ENCODE peak calls at places on chromosomes 16 and 17, in six cellular contexts. One of them, this sample, is unnamed.

GRCh38 chr17:74742978-74743545 is 5.4 kb upstream of the NHERF1 start:
- DNase-seq in HCT116: no peak
- DNase-seq in GM12878: no peak
- DNase-seq in K562: no peak
- DNase-seq in H1: no peak
- DNase-seq in SK-N-SH: no peak
- DNase-seq in this sample: no peak

GRCh38 chr16:23365602-23366240 is 63.6 kb downstream of the SCNN1B start:
- DNase-seq in H1: no peak
- DNase-seq in SK-N-SH: no peak
- DNase-seq in HCT116: no peak
- DNase-seq in GM12878: peak; percentile 25
- DNase-seq in K562: no peak
- DNase-seq in this sample: no peak

GRCh38 chr16:525520-526180 is 1.9 kb upstream of the CAPN15 start:
- DNase-seq in K562: no peak
- DNase-seq in SK-N-SH: no peak
- DNase-seq in H1: no peak
- DNase-seq in HCT116: peak; percentile 57
- DNase-seq in GM12878: peak; percentile 62
- DNase-seq in this sample: peak; percentile 81

GRCh38 chr16:67641779-67642708 is 2.9 kb upstream of the CARMIL2 start:
- DNase-seq in GM12878: no peak
- DNase-seq in HCT116: no peak
- DNase-seq in SK-N-SH: no peak
- DNase-seq in K562: no peak
- DNase-seq in H1: no peak
- DNase-seq in this sample: no peak

GRCh38 chr16:59878479-59878878 is 1144.4 kb upstream of the GOT2 start:
- DNase-seq in SK-N-SH: no peak
- DNase-seq in K562: no peak
- DNase-seq in GM12878: no peak
- DNase-seq in H1: no peak
- DNase-seq in HCT116: no peak
- DNase-seq in this sample: peak; percentile 2

GRCh38 chr16:8760021-8760420 is 37.4 kb downstream of the TMEM186 start:
- DNase-seq in K562: no peak
- DNase-seq in GM12878: no peak
- DNase-seq in HCT116: no peak
- DNase-seq in SK-N-SH: no peak
- DNase-seq in H1: no peak
- DNase-seq in this sample: no peak

GRCh38 chr17:6626616-6627015 is 13.9 kb downstream of the KIAA0753 start:
- DNase-seq in HCT116: no peak
- DNase-seq in SK-N-SH: no peak
- DNase-seq in H1: no peak
- DNase-seq in GM12878: no peak
- DNase-seq in K562: no peak
- DNase-seq in this sample: no peak

GRCh38 chr17:40317345-40317873 is 8.4 kb downstream of the RARA start:
- DNase-seq in H1: peak; percentile 85
- DNase-seq in K562: peak; percentile 68
- DNase-seq in SK-N-SH: peak; percentile 68
- DNase-seq in GM12878: no peak
- DNase-seq in HCT116: peak; percentile 46
- DNase-seq in this sample: no peak

GRCh38 chr17:68346448-68346847 is 55.2 kb downstream of the ARSG start:
- DNase-seq in SK-N-SH: no peak
- DNase-seq in K562: no peak
- DNase-seq in H1: no peak
- DNase-seq in HCT116: no peak
- DNase-seq in GM12878: peak; percentile 24
- DNase-seq in this sample: no peak

GRCh38 chr17:26962255-26963162 is 331.4 kb upstream of the WSB1 start:
- DNase-seq in HCT116: no peak
- DNase-seq in K562: peak; percentile 1
- DNase-seq in SK-N-SH: peak; percentile 11
- DNase-seq in GM12878: no peak
- DNase-seq in H1: no peak
- DNase-seq in this sample: no peak

GRCh38 chr17:22138861-22139469 is 446.6 kb downstream of the KCNJ18 start:
- DNase-seq in SK-N-SH: no peak
- DNase-seq in H1: no peak
- DNase-seq in GM12878: no peak
- DNase-seq in HCT116: no peak
- DNase-seq in K562: no peak
- DNase-seq in this sample: no peak

GRCh38 chr17:14301761-14302401 is 1.0 kb downstream of the HS3ST3B1 start:
- DNase-seq in K562: peak; percentile 15
- DNase-seq in HCT116: no peak
- DNase-seq in H1: peak; percentile 63
- DNase-seq in GM12878: no peak
- DNase-seq in SK-N-SH: no peak
- DNase-seq in this sample: no peak

GRCh38 chr16:81606039-81606438 is 161.4 kb downstream of the CMIP start:
- DNase-seq in K562: no peak
- DNase-seq in H1: no peak
- DNase-seq in SK-N-SH: no peak
- DNase-seq in GM12878: no peak
- DNase-seq in HCT116: no peak
- DNase-seq in this sample: no peak

GRCh38 chr17:80141463-80142165 is 5.3 kb downstream of the EIF4A3 start:
- DNase-seq in H1: no peak
- DNase-seq in GM12878: no peak
- DNase-seq in K562: no peak
- DNase-seq in HCT116: no peak
- DNase-seq in SK-N-SH: no peak
- DNase-seq in this sample: no peak

GRCh38 chr16:21277927-21278706 is at the start of gene CRYM:
- DNase-seq in H1: peak; percentile 91
- DNase-seq in GM12878: no peak
- DNase-seq in K562: peak; percentile 86
- DNase-seq in SK-N-SH: peak; percentile 93
- DNase-seq in HCT116: no peak
- DNase-seq in this sample: no peak

GRCh38 chr17:61461586-61461966 is 9.4 kb downstream of the TBX4 start:
- DNase-seq in HCT116: no peak
- DNase-seq in SK-N-SH: peak; percentile 67
- DNase-seq in K562: no peak
- DNase-seq in GM12878: no peak
- DNase-seq in H1: no peak
- DNase-seq in this sample: no peak

GRCh38 chr17:61463068-61463980 is 11.1 kb downstream of the TBX4 start:
- DNase-seq in H1: peak; percentile 73
- DNase-seq in K562: peak; percentile 42
- DNase-seq in GM12878: no peak
- DNase-seq in SK-N-SH: no peak
- DNase-seq in HCT116: no peak
- DNase-seq in this sample: no peak

GRCh38 chr17:61461967-61462733 is 9.9 kb downstream of the TBX4 start:
- DNase-seq in SK-N-SH: peak; percentile 78
- DNase-seq in H1: peak; percentile 71
- DNase-seq in HCT116: no peak
- DNase-seq in GM12878: no peak
- DNase-seq in K562: peak; percentile 27
- DNase-seq in this sample: no peak

GRCh38 chr17:61464121-61464905 is 12.1 kb downstream of the TBX4 start:
- DNase-seq in GM12878: no peak
- DNase-seq in K562: no peak
- DNase-seq in SK-N-SH: no peak
- DNase-seq in HCT116: no peak
- DNase-seq in H1: peak; percentile 53
- DNase-seq in this sample: no peak

GRCh38 chr17:61462734-61463067 is 10.5 kb downstream of the TBX4 start:
- DNase-seq in GM12878: no peak
- DNase-seq in SK-N-SH: no peak
- DNase-seq in H1: no peak
- DNase-seq in HCT116: no peak
- DNase-seq in K562: no peak
- DNase-seq in this sample: no peak
- TF ChIP-seq CTCF in GM12878: no peak
- TF ChIP-seq CTCF in SK-N-SH: no peak
- TF ChIP-seq CTCF in H1: no peak
- TF ChIP-seq CTCF in HCT116: no peak
- TF ChIP-seq CTCF in K562: no peak
- TF ChIP-seq CTCF in this sample: no peak

GRCh38 chr17:78966906-78967600 is 12.7 kb downstream of the LGALS3BP start:
- DNase-seq in GM12878: no peak
- DNase-seq in SK-N-SH: no peak
- DNase-seq in K562: no peak
- DNase-seq in H1: no peak
- DNase-seq in HCT116: no peak
- DNase-seq in this sample: no peak

GRCh38 chr17:78967782-78968362 is 11.9 kb downstream of the LGALS3BP start:
- DNase-seq in GM12878: no peak
- DNase-seq in K562: no peak
- DNase-seq in HCT116: no peak
- DNase-seq in H1: no peak
- DNase-seq in SK-N-SH: no peak
- DNase-seq in this sample: no peak

GRCh38 chr17:78966123-78966813 is 13.5 kb downstream of the LGALS3BP start:
- DNase-seq in K562: no peak
- DNase-seq in GM12878: no peak
- DNase-seq in SK-N-SH: no peak
- DNase-seq in HCT116: no peak
- DNase-seq in H1: no peak
- DNase-seq in this sample: no peak

GRCh38 chr17:78963378-78963777 is 16.3 kb downstream of the LGALS3BP start:
- DNase-seq in GM12878: no peak
- DNase-seq in K562: no peak
- DNase-seq in SK-N-SH: no peak
- DNase-seq in HCT116: no peak
- DNase-seq in H1: no peak
- DNase-seq in this sample: no peak

DNA sequence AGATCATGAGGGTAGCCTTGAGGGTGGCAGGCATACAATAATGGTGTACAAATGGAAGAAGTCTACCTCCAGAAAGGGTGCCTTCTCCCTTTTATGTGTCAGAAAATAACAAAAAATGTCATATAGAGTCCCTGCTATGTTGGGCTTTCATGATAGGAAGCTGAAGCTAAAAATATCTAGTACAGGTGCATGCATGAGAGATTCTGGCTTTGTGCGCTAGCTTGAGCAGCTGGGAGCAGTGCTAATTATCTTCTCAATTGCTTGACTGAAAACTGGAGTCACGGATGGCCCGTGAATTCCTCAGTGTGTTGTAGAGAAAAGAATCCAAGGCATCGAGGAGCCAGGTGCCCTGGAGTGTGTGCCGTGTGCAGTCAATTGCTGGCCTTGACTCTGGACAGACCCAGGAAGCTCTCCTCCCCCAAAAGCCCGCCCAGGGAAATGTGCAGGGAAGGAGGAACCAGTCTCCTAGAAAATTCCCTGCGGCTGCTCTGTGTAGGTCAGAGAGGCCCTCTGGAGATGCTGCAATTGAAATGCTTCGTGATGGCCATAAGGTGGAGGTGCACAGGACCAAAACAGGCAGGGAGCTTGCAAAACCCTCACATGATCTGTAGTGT is 14.2 kb downstream of the LGALS3BP start:
- DNase-seq in SK-N-SH: no peak
- DNase-seq in GM12878: no peak
- DNase-seq in HCT116: no peak
- DNase-seq in H1: no peak
- DNase-seq in K562: no peak
- DNase-seq in this sample: no peak
- TF ChIP-seq SIN3A in SK-N-SH: no peak
- TF ChIP-seq SIN3A in GM12878: no peak
- TF ChIP-seq SIN3A in HCT116: no peak
- TF ChIP-seq SIN3A in H1: no peak
- TF ChIP-seq SIN3A in K562: no peak
- TF ChIP-seq SIN3A in this sample: no peak

GRCh38 chr17:65531508-65532431 is 29.7 kb downstream of the AXIN2 start:
- DNase-seq in SK-N-SH: peak; percentile 93
- DNase-seq in H1: no peak
- DNase-seq in HCT116: no peak
- DNase-seq in K562: no peak
- DNase-seq in GM12878: no peak
- DNase-seq in this sample: no peak
- TF ChIP-seq CTCF in SK-N-SH: peak; percentile 24
- TF ChIP-seq CTCF in H1: no peak
- TF ChIP-seq CTCF in HCT116: peak; percentile 28
- TF ChIP-seq CTCF in K562: no peak
- TF ChIP-seq CTCF in GM12878: peak; percentile 4
- TF ChIP-seq CTCF in this sample: no peak

DNA sequence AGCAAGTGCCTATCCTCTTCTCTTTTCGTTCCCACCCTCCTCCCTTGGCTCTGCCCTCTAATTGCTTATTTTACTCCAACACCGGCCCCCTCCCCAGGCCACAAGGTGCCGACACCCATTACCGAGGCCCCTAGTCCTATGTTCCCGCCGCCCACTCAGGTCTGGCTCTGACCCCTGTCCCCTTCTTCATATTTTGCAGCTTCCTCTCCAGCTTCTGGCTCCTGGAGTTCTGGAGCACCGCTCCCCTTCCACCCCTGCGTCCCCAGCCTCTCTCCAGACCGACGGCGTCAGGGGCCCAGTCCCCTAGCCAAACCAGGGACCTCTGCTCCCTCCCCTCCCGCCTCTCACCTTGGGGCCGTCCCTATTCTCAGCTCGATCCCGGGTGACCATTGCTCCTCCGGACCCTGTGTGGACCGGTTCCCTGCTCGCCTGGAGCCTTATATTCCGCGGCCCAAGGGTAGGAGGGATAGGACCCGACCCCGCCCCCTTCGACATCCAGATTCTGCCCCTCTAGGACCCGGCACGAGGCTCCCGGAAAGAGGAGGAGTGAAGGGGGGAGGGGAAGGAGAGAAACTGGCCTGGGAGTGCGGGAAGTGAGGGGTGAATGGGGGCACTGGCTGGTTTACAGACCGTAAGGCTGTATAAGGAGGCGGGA is at the start of gene HES7:
- DNase-seq in SK-N-SH: peak; percentile 53
- DNase-seq in H1: peak; percentile 84
- DNase-seq in K562: peak; percentile 35
- DNase-seq in HCT116: no peak
- DNase-seq in GM12878: no peak
- DNase-seq in this sample: no peak
- TF ChIP-seq SIN3A in SK-N-SH: no peak
- TF ChIP-seq SIN3A in H1: peak; percentile 70
- TF ChIP-seq SIN3A in K562: no peak
- TF ChIP-seq SIN3A in HCT116: no peak
- TF ChIP-seq SIN3A in GM12878: no peak
- TF ChIP-seq SIN3A in this sample: no peak

This sample was measured in Panc1.